ENCODE peak calls at places on chromosome 1, in eight cellular contexts. P is activated naive CD4-positive, alpha-beta T cell; S is SJSA1; O is lung; N is adrenal gland; E is non-pigmented ciliary epithelial cell; T is A549; M is T-helper 1 cell. K is an unnamed sample.

GRCh38 chr1:162536511-162536910 is 25.0 kb upstream of the UAP1 start:
- DNase-seq in M (no peak), N (no peak), P (no peak), T (no peak), S (no peak), E (no peak), O (no peak), K (peak)

GRCh38 chr1:66527688-66528087 is 6.3 kb upstream of the SGIP1 start:
- DNase-seq in M (no peak), P (no peak), O (no peak), N (no peak), S (no peak), T (no peak), E (no peak), K (no peak)

GRCh38 chr1:54683453-54683852 is 32.2 kb upstream of the TTC4 start:
- DNase-seq in S (no peak), P (no peak), O (no peak), M (no peak), E (no peak), N (no peak), T (no peak), K (no peak)

GRCh38 chr1:41498391-41498790 is 13.9 kb upstream of the EDN2 start:
- DNase-seq in O (no peak), P (no peak), E (no peak), N (no peak), T (no peak), S (no peak), M (no peak), K (no peak)

GRCh38 chr1:24266398-24266941 is 52.7 kb upstream of the GRHL3 start:
- DNase-seq in S (peak), T (peak), M (no peak), P (no peak), E (peak), N (no peak), O (no peak), K (peak)

GRCh38 chr1:89942825-89943658 is 51.9 kb upstream of the ZNF326 start:
- DNase-seq in O (no peak), T (peak), E (peak), S (peak), N (no peak), M (no peak), P (no peak), K (no peak)

GRCh38 chr1:10662824-10663667 is 133.4 kb downstream of the CASZ1 start:
- DNase-seq in O (no peak), N (no peak), P (no peak), S (no peak), T (no peak), M (no peak), E (no peak), K (no peak)

GRCh38 chr1:174761257-174761760 is 238.4 kb upstream of the CACYBP start:
- DNase-seq in O (no peak), T (no peak), N (no peak), P (no peak), M (no peak), E (no peak), S (no peak), K (no peak)

GRCh38 chr1:159120317-159120716 is 43.8 kb upstream of the AIM2 start:
- DNase-seq in P (no peak), T (no peak), S (no peak), N (no peak), O (no peak), M (no peak), E (no peak), K (no peak)

K was measured in BJ.